ENCODE peak calls at places on chromosomes 6 and 20, in seven cellular contexts. G, V, N, E, H, X and F are unnamed samples.

GRCh38 chr6:44505751-44506150 is 118.2 kb downstream of the CDC5L start:
- DNase-seq in G (no peak), V (no peak), N (no peak), E (no peak), H (peak), X (no peak), F (no peak)

GRCh38 chr6:146682919-146683318 is 84.1 kb downstream of the ADGB start:
- DNase-seq in G (no peak), V (no peak), N (no peak), E (no peak), H (no peak), X (no peak), F (no peak)

GRCh38 chr6:107625264-107625663 is 135.3 kb downstream of the SOBP start:
- DNase-seq in G (no peak), V (no peak), N (no peak), E (no peak), H (no peak), X (no peak), F (no peak)

GRCh38 chr20:3364323-3365013 is 43.0 kb downstream of the DNAAF9 start:
- DNase-seq in G (no peak), V (no peak), N (no peak), E (no peak), H (no peak), X (no peak), F (no peak)

GRCh38 chr6:32105433-32105832 is 3.7 kb downstream of the TNXB start:
- DNase-seq in G (no peak), V (no peak), N (no peak), E (no peak), H (no peak), X (no peak), F (no peak)

GRCh38 chr6:15741405-15741804 is 78.6 kb upstream of the DTNBP1 start:
- DNase-seq in G (no peak), V (no peak), N (no peak), E (no peak), H (no peak), X (no peak), F (no peak)

GRCh38 chr6:69827491-69827890 is 30.7 kb upstream of the LMBRD1 start:
- DNase-seq in G (no peak), V (no peak), N (no peak), E (no peak), H (no peak), X (no peak), F (no peak)

GRCh38 chr20:10065154-10065833 is 30.5 kb downstream of the ANKEF1 start:
- DNase-seq in G (no peak), V (no peak), N (no peak), E (no peak), H (no peak), X (no peak), F (no peak)

GRCh38 chr6:160791981-160792418 is 90.0 kb downstream of the PLG start:
- DNase-seq in G (no peak), V (no peak), N (no peak), E (no peak), H (no peak), X (peak), F (no peak)

GRCh38 chr6:143068001-143068400 is 7.3 kb downstream of the AIG1 start:
- DNase-seq in G (no peak), V (no peak), N (no peak), E (no peak), H (no peak), X (no peak), F (no peak)

GRCh38 chr20:17557675-17558006 is 12.2 kb upstream of the DSTN start:
- DNase-seq in G (peak), V (peak), N (no peak), E (no peak), H (no peak), X (peak), F (no peak)

GRCh38 chr6:28634406-28634757 is 108.7 kb downstream of the GPX5 start:
- DNase-seq in G (no peak), V (no peak), N (no peak), E (no peak), H (no peak), X (no peak), F (no peak)

GRCh38 chr20:21515300-21516179 is 1.7 kb upstream of the NKX2-2 start:
- DNase-seq in G (no peak), V (no peak), N (no peak), E (no peak), H (no peak), X (no peak), F (no peak)

GRCh38 chr20:910132-910839 is 5.8 kb downstream of the ANGPT4 start:
- DNase-seq in G (no peak), V (no peak), N (no peak), E (no peak), H (no peak), X (no peak), F (no peak)

GRCh38 chr20:60632420-60633262 is 619.4 kb upstream of the CDH4 start:
- DNase-seq in G (no peak), V (no peak), N (no peak), E (no peak), H (peak), X (no peak), F (no peak)

GRCh38 chr6:150068173-150068785 is 642 bp downstream of the ULBP3 start:
- DNase-seq in G (no peak), V (peak), N (no peak), E (no peak), H (no peak), X (no peak), F (no peak)

GRCh38 chr6:54267798-54268197 is 40.4 kb upstream of the TINAG start:
- DNase-seq in G (peak), V (peak), N (no peak), E (no peak), H (no peak), X (peak), F (no peak)

GRCh38 chr6:5490495-5491069 is 229.3 kb downstream of the FARS2 start:
- DNase-seq in G (no peak), V (no peak), N (no peak), E (no peak), H (no peak), X (no peak), F (no peak)

GRCh38 chr20:41034239-41034638 is 5.6 kb downstream of the TOP1 start:
- DNase-seq in G (no peak), V (no peak), N (no peak), E (no peak), H (no peak), X (no peak), F (no peak)

GRCh38 chr6:4320860-4321259 is 185.5 kb upstream of the ECI2 start:
- DNase-seq in G (peak), V (peak), N (no peak), E (no peak), H (no peak), X (no peak), F (no peak)

GRCh38 chr20:58692579-58693225 is at the start of gene NPEPL1:
- DNase-seq in G (peak), V (peak), N (no peak), E (no peak), H (no peak), X (peak), F (peak)

GRCh38 chr6:142671791-142672190 is 273.2 kb downstream of the HIVEP2 start:
- DNase-seq in G (no peak), V (no peak), N (no peak), E (no peak), H (no peak), X (no peak), F (no peak)

GRCh38 chr20:36992802-36993334 is 41.4 kb upstream of the SAMHD1 start:
- DNase-seq in G (no peak), V (no peak), N (no peak), E (no peak), H (no peak), X (no peak), F (no peak)

GRCh38 chr6:169232507-169232931 is 21.1 kb downstream of the THBS2 start:
- DNase-seq in G (no peak), V (no peak), N (no peak), E (peak), H (peak), X (no peak), F (no peak)

GRCh38 chr20:51760905-51761544 is 7.2 kb downstream of the ATP9A start:
- DNase-seq in G (no peak), V (peak), N (peak), E (no peak), H (no peak), X (no peak), F (no peak)

GRCh38 chr20:41183831-41184230 is 46.5 kb downstream of the PLCG1 start:
- DNase-seq in G (no peak), V (no peak), N (no peak), E (no peak), H (no peak), X (no peak), F (no peak)

DNA sequence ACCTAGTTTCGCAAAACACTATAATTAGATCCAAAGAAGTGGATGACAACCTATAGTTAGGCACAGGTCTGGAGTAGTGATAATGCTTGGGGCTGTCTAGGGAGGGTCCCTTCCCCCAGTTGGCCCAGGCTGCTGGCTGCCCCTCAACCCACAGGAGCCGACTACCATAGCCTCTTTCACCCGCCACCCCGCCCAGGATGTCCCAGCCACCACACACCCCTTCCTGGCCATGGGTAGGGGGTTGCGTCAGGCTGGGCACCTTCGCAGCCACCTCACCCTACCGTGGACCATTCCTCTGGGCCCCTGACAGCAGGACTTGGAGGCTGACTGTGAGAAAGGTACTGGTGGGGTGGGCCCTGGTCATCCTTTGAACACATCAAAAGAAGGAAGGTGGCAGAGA is 8.5 kb downstream of the TFEB start:
- DNase-seq in G (no peak), V (no peak), N (no peak), E (no peak), H (no peak), X (no peak), F (no peak)
- TF ChIP-seq POLR2A in G (no peak), V (no peak), N (no peak), E (no peak), H (no peak), X (no peak), F (no peak)

DNA sequence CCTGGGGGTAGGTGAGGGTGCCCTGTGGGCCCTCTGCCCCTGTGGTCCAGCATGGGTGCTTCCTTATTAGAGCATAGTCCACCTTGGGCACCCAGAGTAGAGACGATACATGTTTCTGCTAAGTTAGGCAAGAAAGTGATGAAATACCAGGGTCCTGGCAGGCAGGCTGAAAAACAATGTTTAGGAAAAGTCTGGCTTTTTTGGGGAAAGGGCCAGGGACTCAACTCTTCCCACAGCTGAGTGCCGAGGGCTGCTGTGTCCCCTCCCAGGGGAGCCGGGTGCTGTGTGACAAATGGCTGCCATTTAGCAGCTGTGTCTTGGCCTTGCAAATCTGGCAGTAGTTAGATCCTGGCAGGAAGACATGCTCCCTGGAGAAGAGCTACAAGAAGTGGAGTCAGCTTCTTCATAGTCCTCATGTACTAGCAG is 61.5 kb downstream of the RREB1 start:
- DNase-seq in G (no peak), V (peak), N (no peak), E (no peak), H (no peak), X (no peak), F (no peak)
- TF ChIP-seq POLR2AphosphoS5 in G (no peak), V (no peak), N (no peak), E (no peak), H (no peak), X (no peak), F (no peak)

GRCh38 chr6:52506502-52506875 is 70.4 kb downstream of the TRAM2 start:
- DNase-seq in G (no peak), V (no peak), N (no peak), E (no peak), H (no peak), X (no peak), F (no peak)
- TF ChIP-seq POLR2A in G (no peak), V (no peak), N (no peak), E (no peak), H (no peak), X (no peak), F (no peak)

GRCh38 chr20:44516491-44516890 is 5.4 kb downstream of the SERINC3 start:
- DNase-seq in G (no peak), V (no peak), N (no peak), E (peak), H (no peak), X (no peak), F (no peak)

GRCh38 chr20:44517454-44517853 is 4.4 kb downstream of the SERINC3 start:
- DNase-seq in G (no peak), V (no peak), N (no peak), E (no peak), H (no peak), X (no peak), F (no peak)

GRCh38 chr20:44509762-44510161 is 12.1 kb downstream of the SERINC3 start:
- DNase-seq in G (no peak), V (no peak), N (no peak), E (no peak), H (no peak), X (no peak), F (no peak)

DNA sequence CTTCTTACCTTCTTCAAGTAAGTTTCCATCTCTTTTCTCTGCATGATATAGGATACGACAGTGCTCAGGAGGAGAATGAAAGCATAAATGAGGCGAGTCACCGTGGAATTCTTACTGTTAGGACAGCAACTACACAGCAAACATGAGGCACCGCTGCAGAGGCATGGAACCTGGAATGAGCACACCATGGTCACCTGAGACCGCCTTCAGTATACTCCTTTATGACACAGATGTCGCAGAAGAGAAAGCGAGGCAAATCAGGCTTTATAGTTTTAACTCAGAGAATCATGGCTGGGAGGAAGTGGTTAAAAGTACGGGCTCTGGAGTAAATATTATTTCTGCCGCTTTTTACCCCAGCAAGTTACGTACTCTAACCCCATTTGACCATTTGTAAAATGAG is 8.0 kb downstream of the SERINC3 start:
- DNase-seq in G (no peak), V (no peak), N (no peak), E (no peak), H (no peak), X (no peak), F (no peak)
- TF ChIP-seq POLR2AphosphoS5 in G (no peak), V (no peak), N (no peak), E (no peak), H (no peak), X (no peak), F (no peak)

GRCh38 chr20:50379049-50379990 is 130.9 kb upstream of the PTPN1 start:
- DNase-seq in G (peak), V (peak), N (no peak), E (peak), H (peak), X (no peak), F (no peak)
- TF ChIP-seq POLR2A in G (no peak), V (no peak), N (no peak), E (peak), H (no peak), X (no peak), F (no peak)

DNA sequence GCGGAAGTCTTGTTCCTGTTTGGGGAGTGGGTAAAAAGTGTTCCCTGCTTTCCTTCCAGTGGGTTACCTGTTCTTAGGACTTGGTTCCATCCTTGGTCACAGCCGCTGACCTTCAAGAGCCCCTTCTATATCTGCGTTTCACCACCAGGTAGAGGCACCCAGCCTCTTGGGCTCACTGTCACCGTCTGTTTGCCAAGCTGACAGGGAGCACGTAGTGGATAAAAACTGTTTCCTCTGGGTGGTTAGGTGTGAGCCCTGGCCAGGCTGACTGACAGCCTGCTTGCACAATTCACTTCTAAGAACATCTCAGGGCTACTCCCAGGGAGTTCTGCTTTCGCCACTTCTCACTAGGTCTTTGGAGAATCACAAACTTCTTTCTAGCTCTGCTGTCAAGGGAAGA is 1.8 kb upstream of the JPH2 start:
- DNase-seq in G (no peak), V (no peak), N (no peak), E (no peak), H (no peak), X (no peak), F (no peak)
- TF ChIP-seq POLR2AphosphoS5 in G (no peak), V (no peak), N (no peak), E (no peak), H (no peak), X (no peak), F (no peak)

GRCh38 chr6:29943053-29943966 is 978 bp downstream of the HLA-A start:
- DNase-seq in G (no peak), V (peak), N (no peak), E (peak), H (no peak), X (no peak), F (no peak)
- TF ChIP-seq POLR2A in G (no peak), V (no peak), N (no peak), E (no peak), H (no peak), X (no peak), F (no peak)